ENCODE peak calls at places on chromosome 13, in seven cellular contexts. D, W, M, B, L, S and Q are unnamed samples.

GRCh38 chr13:91238036-91238435 is 109.5 kb upstream of the MIR17HG start:
- DNase-seq in M (no peak), L (no peak), B (no peak), D (no peak), S (no peak), W (no peak), Q (no peak)

GRCh38 chr13:110944121-110944967 is 29.5 kb upstream of the ANKRD10 start:
- DNase-seq in D (no peak), W (peak; percentile 59), B (peak; percentile 76), S (peak; percentile 59), M (no peak), L (peak; percentile 27), Q (peak; percentile 50)

GRCh38 chr13:23549724-23550123 is 20.5 kb upstream of the TNFRSF19 start:
- DNase-seq in D (no peak), L (no peak), M (no peak), S (no peak), B (no peak), W (no peak), Q (no peak)

GRCh38 chr13:76380436-76381065 is 505.7 kb downstream of the KCTD12 start:
- DNase-seq in D (no peak), M (no peak), W (peak; percentile 3), S (peak; percentile 77), B (no peak), L (no peak), Q (no peak)

GRCh38 chr13:103031332-103031873 is 34.8 kb downstream of the SLC10A2 start:
- DNase-seq in D (no peak), S (no peak), B (no peak), L (no peak), W (no peak), M (no peak), Q (no peak)

GRCh38 chr13:75507027-75508001 is 25.3 kb upstream of the TBC1D4 start:
- DNase-seq in W (no peak), D (no peak), B (no peak), L (no peak), S (no peak), M (no peak), Q (no peak)

GRCh38 chr13:99350191-99350590 is 43.0 kb upstream of the GPR183 start:
- DNase-seq in M (no peak), L (no peak), S (no peak), B (no peak), W (no peak), D (no peak), Q (no peak)

GRCh38 chr13:97194473-97194872 is 27.7 kb upstream of the MBNL2 start:
- DNase-seq in S (peak; percentile 39), W (no peak), D (no peak), M (no peak), L (no peak), B (no peak), Q (no peak)

GRCh38 chr13:45194081-45194939 is 6.5 kb downstream of the KCTD4 start:
- DNase-seq in M (no peak), L (no peak), D (no peak), S (peak; percentile 72), W (peak; percentile 80), B (no peak), Q (no peak)

GRCh38 chr13:40116008-40116407 is 460.5 kb downstream of the COG6 start:
- DNase-seq in M (no peak), W (peak; percentile 68), L (no peak), B (no peak), D (no peak), S (peak; percentile 83), Q (no peak)

GRCh38 chr13:41696163-41697003 is 239.0 kb downstream of the RGCC start:
- DNase-seq in M (no peak), S (peak; percentile 91), B (no peak), W (peak; percentile 14), D (no peak), L (no peak), Q (no peak)

GRCh38 chr13:100872761-100873160 is 198.2 kb upstream of the TMTC4 start:
- DNase-seq in S (no peak), W (peak; percentile 30), D (no peak), L (no peak), B (no peak), M (no peak), Q (no peak)

GRCh38 chr13:20354722-20355121 is 122.6 kb upstream of the GJB6 start:
- DNase-seq in W (no peak), B (no peak), M (no peak), L (no peak), S (no peak), D (no peak), Q (no peak)

GRCh38 chr13:87676254-87677042 is 5.3 kb downstream of the SLITRK5 start:
- DNase-seq in W (peak; percentile 1), L (no peak), B (no peak), D (no peak), S (no peak), M (no peak), Q (no peak)

GRCh38 chr13:104253063-104253680 is 1187.0 kb upstream of the SLC10A2 start:
- DNase-seq in M (no peak), L (no peak), S (peak; percentile 22), W (no peak), B (no peak), D (no peak), Q (peak; percentile 13)

GRCh38 chr13:47299316-47299715 is 402.5 kb upstream of the HTR2A start:
- DNase-seq in S (no peak), D (no peak), M (no peak), B (no peak), L (no peak), W (peak; percentile 17), Q (no peak)

GRCh38 chr13:78478183-78478582 is 125.2 kb downstream of the POU4F1 start:
- DNase-seq in W (no peak), D (no peak), M (no peak), B (no peak), S (no peak), L (no peak), Q (no peak)

GRCh38 chr13:84867246-84867645 is 932.0 kb downstream of the SLITRK6 start:
- DNase-seq in M (no peak), B (no peak), D (no peak), S (no peak), L (no peak), W (no peak), Q (no peak)